ENCODE peak calls at places on chromosomes 11 and 22, in six cellular contexts. R is AG09319; Q is mucosa of descending colon; K is stimulated activated CD8-positive, alpha-beta memory T cell treated with anti-CD3 and anti-CD28 coated beads, Interleukin-7, amount 100 ng/mL, for 1 hour; A is KBM-7; H is SJSA1. V is an unnamed sample.

GRCh38 chr11:16278273-16278672 is 78.1 kb downstream of the SOX6 start:
- DNase-seq in H (no peak), K (no peak), Q (no peak), R (no peak), A (no peak), V (no peak)

GRCh38 chr11:62611705-62612365 is 740 bp downstream of the EML3 start:
- DNase-seq in H (peak; percentile 73), Q (peak; percentile 51), K (no peak), A (peak; percentile 58), R (no peak), V (no peak)

GRCh38 chr22:37303821-37304274 is 21.5 kb downstream of the CYTH4 start:
- DNase-seq in A (no peak), K (no peak), R (peak; percentile 42), Q (no peak), H (peak; percentile 68), V (peak; percentile 64)

GRCh38 chr22:46108564-46109473 is 41.5 kb upstream of the PPARA start:
- DNase-seq in A (peak; percentile 23), Q (no peak), R (no peak), K (no peak), H (peak; percentile 33), V (no peak)

GRCh38 chr22:39967996-39968968 is 8.1 kb downstream of the TMA7B start:
- DNase-seq in A (no peak), Q (no peak), K (no peak), H (peak; percentile 53), R (no peak), V (no peak)

GRCh38 chr11:15057352-15057751 is 16.0 kb upstream of the CALCB start:
- DNase-seq in Q (no peak), H (no peak), R (no peak), A (no peak), K (no peak), V (no peak)

GRCh38 chr11:108973402-108974119 is 308.7 kb downstream of the DDX10 start:
- DNase-seq in Q (no peak), H (peak; percentile 81), A (no peak), R (no peak), K (no peak), V (no peak)

GRCh38 chr11:25711008-25711407 is 620.9 kb upstream of the ANO3 start:
- DNase-seq in R (no peak), A (no peak), H (no peak), Q (no peak), K (no peak), V (no peak)

GRCh38 chr11:110747531-110747930 is 35.3 kb upstream of the ARHGAP20 start:
- DNase-seq in K (no peak), R (no peak), Q (no peak), H (no peak), A (no peak), V (no peak)

GRCh38 chr11:132734217-132734616 is 798.1 kb downstream of the OPCML start:
- DNase-seq in Q (no peak), A (no peak), H (no peak), R (no peak), K (no peak), V (no peak)

GRCh38 chr11:110716361-110716760 is 4.1 kb upstream of the ARHGAP20 start:
- DNase-seq in K (no peak), A (no peak), R (no peak), H (peak; percentile 34), Q (no peak), V (no peak)

GRCh38 chr11:79441159-79441875 is 487 bp upstream of the TENM4 start:
- DNase-seq in K (no peak), R (no peak), H (no peak), A (peak; percentile 53), Q (no peak), V (no peak)

GRCh38 chr11:64207247-64208085 is 945 bp downstream of the FERMT3 start:
- DNase-seq in K (peak; percentile 60), A (peak; percentile 92), H (peak; percentile 77), Q (peak; percentile 73), R (no peak), V (no peak)

GRCh38 chr11:128776434-128777284 is 82.8 kb downstream of the FLI1 start:
- DNase-seq in Q (peak; percentile 35), H (no peak), K (peak; percentile 20), A (no peak), R (no peak), V (no peak)

GRCh38 chr11:83827940-83828554 is 541.9 kb upstream of the CCDC90B start:
- DNase-seq in K (no peak), R (no peak), A (peak; percentile 61), Q (no peak), H (peak; percentile 11), V (peak; percentile 26)

GRCh38 chr11:130601764-130602163 is 153.3 kb downstream of the ADAMTS15 start:
- DNase-seq in R (no peak), A (no peak), Q (no peak), K (no peak), H (no peak), V (no peak)

GRCh38 chr11:33559567-33559966 is 141.1 kb downstream of the C11orf91 start:
- DNase-seq in K (no peak), H (no peak), Q (no peak), A (no peak), R (no peak), V (no peak)

GRCh38 chr11:46121328-46121723 is at the start of gene PHF21A:
- DNase-seq in Q (peak; percentile 89), A (peak; percentile 92), K (peak; percentile 68), H (no peak), R (peak; percentile 94), V (peak; percentile 75)

GRCh38 chr11:95044010-95044409 is 5.2 kb upstream of the KDM4F start:
- DNase-seq in Q (no peak), R (no peak), H (no peak), K (no peak), A (no peak), V (no peak)

GRCh38 chr22:20031732-20032406 is 11.0 kb downstream of the TANGO2 start:
- DNase-seq in R (no peak), Q (peak; percentile 70), A (no peak), K (no peak), H (no peak), V (no peak)

GRCh38 chr11:46649180-46649738 is 31.9 kb downstream of the ATG13 start:
- DNase-seq in A (no peak), R (peak; percentile 87), H (peak; percentile 79), Q (peak; percentile 20), K (no peak), V (peak; percentile 88)

GRCh38 chr22:26489447-26490036 is 5.9 kb downstream of the SRRD start:
- DNase-seq in A (no peak), Q (no peak), K (no peak), R (no peak), H (no peak), V (no peak)

GRCh38 chr11:73034330-73034729 is 107.8 kb downstream of the FCHSD2 start:
- DNase-seq in A (no peak), H (no peak), R (no peak), Q (no peak), K (no peak), V (no peak)

GRCh38 chr11:109424893-109425292 is 2.9 kb downstream of the C11orf87 start:
- DNase-seq in A (peak; percentile 31), R (no peak), Q (peak; percentile 29), H (no peak), K (no peak), V (no peak)

GRCh38 chr11:95922536-95923440 is 1.1 kb downstream of the MTMR2 start:
- DNase-seq in R (no peak), Q (no peak), K (no peak), H (peak; percentile 7), A (peak; percentile 36), V (no peak)

V was measured in retinal pigment epithelial cell.